ENCODE peak calls at places on chromosomes 13 and 19, in seven cellular contexts. W, Q, S, M, V, B and I are unnamed samples.
A peak's percentile ranks its signal among the peaks of the same experiment; 100 is the strongest.

GRCh38 chr13:113566227-113566561 is 18.4 kb upstream of the TFDP1 start:
- DNase-seq in B (no peak), S (no peak), Q (no peak), M (no peak), V (no peak), W (no peak), I (no peak)

GRCh38 chr19:40642757-40643325 is 41.7 kb downstream of the LTBP4 start:
- DNase-seq in W (no peak), B (no peak), S (no peak), V (no peak), M (peak; percentile 63), Q (no peak), I (no peak)

GRCh38 chr19:1911995-1912394 is 6.8 kb downstream of the ADAT3 start:
- DNase-seq in Q (no peak), V (no peak), W (no peak), B (peak; percentile 41), S (no peak), M (no peak), I (peak; percentile 91)

GRCh38 chr19:29531458-29532025 is 5.7 kb downstream of the VSTM2B start:
- DNase-seq in M (no peak), V (no peak), Q (no peak), W (no peak), S (no peak), B (no peak), I (peak; percentile 75)

GRCh38 chr19:5360003-5360820 is 19.6 kb upstream of the PTPRS start:
- DNase-seq in B (no peak), S (no peak), V (peak; percentile 27), W (no peak), M (no peak), Q (no peak), I (no peak)

GRCh38 chr13:42883142-42883541 is 101.8 kb downstream of the FAM216B start:
- DNase-seq in M (no peak), V (peak; percentile 56), B (no peak), W (no peak), Q (no peak), S (no peak), I (no peak)

GRCh38 chr13:33489563-33489962 is 204.0 kb upstream of the STARD13 start:
- DNase-seq in V (no peak), S (no peak), M (no peak), W (no peak), B (peak; percentile 47), Q (no peak), I (no peak)

GRCh38 chr13:98478134-98479129 is 98.5 kb downstream of the STK24 start:
- DNase-seq in B (peak; percentile 74), Q (peak; percentile 50), W (no peak), S (no peak), V (peak; percentile 33), M (no peak), I (no peak)

GRCh38 chr19:55600336-55601028 is 394 bp downstream of the ZNF524 start:
- DNase-seq in B (peak; percentile 94), M (no peak), S (no peak), W (peak; percentile 82), V (no peak), Q (peak; percentile 85), I (no peak)

GRCh38 chr19:35992902-35993765 is 1.9 kb upstream of the SDHAF1 start:
- DNase-seq in B (no peak), V (no peak), W (no peak), Q (no peak), S (no peak), M (no peak), I (no peak)

GRCh38 chr13:37446503-37446902 is 152.1 kb downstream of the POSTN start:
- DNase-seq in Q (no peak), V (peak; percentile 86), B (no peak), S (peak; percentile 64), M (peak; percentile 91), W (no peak), I (no peak)

GRCh38 chr13:102039264-102039663 is 362.6 kb downstream of the FGF14 start:
- DNase-seq in M (no peak), Q (no peak), B (no peak), S (no peak), V (no peak), W (peak; percentile 35), I (no peak)

GRCh38 chr13:24128112-24128511 is 32.4 kb upstream of the SPATA13 start:
- DNase-seq in V (no peak), B (no peak), M (no peak), W (no peak), Q (no peak), S (no peak), I (no peak)

GRCh38 chr19:50838239-50838638 is 4.9 kb upstream of the KLK15 start:
- DNase-seq in V (peak; percentile 7), S (no peak), Q (no peak), B (peak; percentile 65), M (no peak), W (no peak), I (peak; percentile 10)
- TF ChIP-seq CTCF in V (peak; percentile 20), S (peak; percentile 37), Q (no peak), B (peak; percentile 45), M (peak; percentile 17), W (no peak), I (peak; percentile 42)

DNA sequence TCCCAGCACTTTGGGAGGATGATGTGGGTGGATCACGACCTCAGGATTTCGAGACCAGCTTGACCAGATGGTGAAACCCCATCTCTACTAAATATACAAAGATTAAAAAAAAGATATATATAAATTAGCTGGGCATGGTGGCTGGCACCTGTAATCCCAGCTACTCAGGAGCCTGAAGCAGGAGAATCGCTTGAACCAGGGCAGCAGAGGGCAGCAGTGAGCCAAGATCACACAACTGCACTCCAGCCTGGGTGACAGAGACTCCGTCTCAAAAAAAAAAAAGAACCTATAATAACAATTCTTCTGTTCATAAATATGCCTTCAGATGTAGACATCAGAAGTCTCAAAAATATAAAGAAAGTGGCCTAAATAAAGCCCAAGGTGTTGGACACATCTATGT is 7.6 kb downstream of the ZNF737 start:
- DNase-seq in V (no peak), S (no peak), B (peak; percentile 66), M (no peak), W (no peak), Q (peak; percentile 46), I (no peak)
- TF ChIP-seq CTCF in V (no peak), S (no peak), B (peak; percentile 68), M (no peak), W (peak; percentile 16), Q (peak; percentile 14), I (no peak)

DNA sequence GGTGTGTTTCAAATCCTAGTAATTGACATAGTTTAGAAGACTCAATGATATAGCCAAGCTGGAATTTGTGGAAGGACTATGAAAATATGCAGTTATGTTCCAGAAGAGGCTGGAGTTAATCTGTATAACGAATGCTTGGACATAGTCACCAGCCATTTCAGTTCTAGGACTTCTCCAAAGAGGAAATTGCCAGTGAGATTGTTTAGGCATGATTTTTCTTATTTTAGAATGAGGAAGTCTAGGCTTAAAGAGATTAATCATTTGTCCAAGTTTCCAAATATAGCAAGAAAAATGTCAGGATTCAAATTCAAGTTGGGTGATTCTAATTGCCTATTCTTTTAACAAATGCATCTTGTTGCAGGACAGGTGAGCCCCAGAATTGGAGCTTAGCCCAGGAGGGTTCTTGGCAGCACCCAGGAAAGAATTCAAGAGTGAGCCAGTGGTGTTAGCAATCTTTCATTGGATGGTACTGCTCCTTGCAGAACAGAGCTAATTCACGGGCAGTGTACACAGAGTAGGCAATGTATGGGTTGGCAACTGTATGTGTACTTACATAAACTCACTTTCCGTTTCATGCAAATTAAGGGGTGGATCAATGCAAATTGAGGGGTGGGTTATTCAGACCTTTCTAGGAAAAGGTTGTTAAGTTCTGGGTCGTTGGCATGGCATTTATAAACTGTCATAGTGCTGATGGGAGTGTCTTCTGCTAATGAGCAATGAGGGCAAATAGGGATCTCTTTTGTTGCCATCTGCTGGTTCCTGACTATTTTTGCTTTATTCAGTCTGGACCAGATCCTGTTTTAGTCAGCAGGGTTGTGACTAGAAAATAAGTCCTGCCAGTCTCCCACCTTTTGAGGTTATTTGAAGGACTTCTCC is 763.2 kb upstream of the SLITRK1 start:
- DNase-seq in S (no peak), Q (no peak), W (no peak), B (no peak), M (peak; percentile 92), V (no peak), I (no peak)
- TF ChIP-seq CTCF in S (no peak), Q (no peak), W (no peak), B (no peak), M (no peak), V (no peak), I (peak; percentile 49)

DNA sequence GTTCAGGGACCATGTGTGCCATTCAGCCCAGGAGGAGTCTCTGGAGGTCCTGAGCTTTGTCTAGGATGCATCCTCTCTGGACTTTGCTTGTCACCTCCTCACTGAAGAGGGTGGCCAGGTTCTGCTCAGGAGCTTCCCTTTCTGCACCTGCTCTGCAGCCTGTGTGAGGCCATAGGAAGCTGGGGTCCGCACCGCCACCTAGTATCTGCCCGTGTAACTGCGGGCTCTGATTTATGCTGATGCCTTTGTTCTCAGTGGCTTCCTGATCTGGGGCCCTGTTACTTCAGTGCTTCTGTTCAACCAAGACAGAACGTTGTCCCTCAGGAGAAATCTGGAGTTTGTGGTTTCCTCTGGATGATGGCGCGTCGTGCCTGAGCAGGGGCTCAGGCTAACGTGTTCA is 15.5 kb downstream of the ZNF610 start:
- DNase-seq in W (no peak), Q (peak; percentile 4), M (no peak), S (no peak), B (peak; percentile 88), V (no peak), I (no peak)
- TF ChIP-seq CTCF in W (no peak), Q (no peak), M (no peak), S (peak; percentile 5), B (peak; percentile 74), V (no peak), I (no peak)

GRCh38 chr19:17541184-17541759 is 14.2 kb upstream of the COLGALT1 start:
- DNase-seq in B (no peak), S (no peak), M (no peak), V (no peak), Q (no peak), W (no peak), I (no peak)

GRCh38 chr19:17540174-17540573 is 15.3 kb upstream of the COLGALT1 start:
- DNase-seq in B (no peak), M (no peak), V (no peak), S (no peak), W (no peak), Q (no peak), I (no peak)

GRCh38 chr19:17538684-17539287 is 16.7 kb upstream of the COLGALT1 start:
- DNase-seq in B (peak; percentile 36), S (no peak), V (no peak), W (no peak), Q (no peak), M (no peak), I (no peak)

GRCh38 chr19:17542042-17542441 is 13.4 kb upstream of the COLGALT1 start:
- DNase-seq in W (no peak), B (no peak), M (no peak), Q (no peak), S (no peak), V (no peak), I (no peak)

DNA sequence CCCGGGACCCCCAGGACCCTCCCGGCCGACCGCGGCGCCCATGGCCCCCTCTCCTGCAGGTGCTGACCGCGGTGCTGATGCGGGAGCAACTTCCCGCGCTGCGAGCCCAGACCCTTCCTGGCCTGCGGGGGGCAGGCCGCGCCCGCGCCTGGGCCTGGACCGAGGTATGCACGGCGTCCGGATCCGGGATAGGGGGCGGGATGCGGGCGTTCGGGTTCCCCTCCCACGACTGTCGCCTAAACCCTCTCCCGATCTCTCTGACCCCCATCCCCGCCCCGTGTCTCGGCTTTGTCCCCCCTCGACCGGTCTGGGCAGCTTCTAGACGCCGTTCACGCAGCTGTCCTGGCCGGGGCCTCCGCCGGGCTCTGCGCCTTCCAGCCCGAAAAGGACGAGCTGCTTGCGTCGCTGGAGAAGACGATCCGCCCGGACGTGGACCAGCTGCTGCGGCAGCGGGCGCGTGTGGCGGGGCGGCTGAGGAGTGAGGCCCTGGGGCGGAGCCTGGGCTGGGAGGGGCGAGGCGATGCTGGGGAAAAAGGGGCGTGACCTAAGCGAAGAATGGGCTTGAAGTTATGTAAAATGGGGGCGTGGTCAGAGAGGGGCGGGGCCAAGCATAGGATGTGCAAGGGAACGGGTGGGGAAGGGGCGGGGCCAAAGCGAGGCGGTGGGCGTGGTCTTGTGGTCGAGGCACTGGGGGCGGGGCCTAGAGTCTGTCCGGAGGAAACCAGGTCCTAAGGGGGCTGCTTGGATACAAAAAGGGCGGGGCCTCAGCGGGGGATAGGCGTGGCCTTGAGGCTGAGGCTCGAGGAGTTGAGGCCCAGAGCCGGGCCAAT is 15.9 kb upstream of the COLGALT1 start:
- DNase-seq in W (peak; percentile 92), B (peak; percentile 100), V (peak; percentile 98), S (no peak), Q (peak; percentile 95), M (peak; percentile 93), I (peak; percentile 93)
- TF ChIP-seq CTCF in W (peak; percentile 22), B (no peak), V (peak; percentile 49), S (peak; percentile 29), Q (peak; percentile 11), M (peak; percentile 40), I (peak; percentile 75)